ENCODE peak calls at places on chromosomes 4 and X, in eight cellular contexts. H is left ventricle myocardium superior; Y is activated T-cell treated with anti-CD3 and anti-CD28 coated beads for 48 hours; A is HFF-Myc; N is D341Med; B is heart left ventricle; P is CD4-positive, alpha-beta T cell; G is GM12865. F is an unnamed sample.

GRCh38 chr4:42104521-42104920 is 47.9 kb downstream of the BEND4 start:
- DNase-seq in H (no peak), Y (no peak), A (peak), N (no peak), B (no peak), P (no peak), G (no peak), F (no peak)

GRCh38 chr4:140152760-140153418 is 1.1 kb downstream of the MAML3 start:
- DNase-seq in H (peak), Y (no peak), A (no peak), N (peak), B (peak), P (peak), G (no peak), F (peak)

GRCh38 chr4:48261288-48261687 is 8.3 kb downstream of the TEC start:
- DNase-seq in H (no peak), Y (no peak), A (no peak), N (no peak), B (no peak), P (no peak), G (peak), F (no peak)

GRCh38 chr4:22670953-22671352 is 21.8 kb upstream of the GBA3 start:
- DNase-seq in H (no peak), Y (no peak), A (no peak), N (no peak), B (no peak), P (no peak), G (peak), F (no peak)

GRCh38 chr4:85398276-85398675 is 76.7 kb upstream of the ARHGAP24 start:
- DNase-seq in H (no peak), Y (no peak), A (no peak), N (no peak), B (peak), P (no peak), G (no peak), F (no peak)

GRCh38 chrX:2703991-2704369 is 12.9 kb downstream of the CD99 start:
- DNase-seq in H (peak), Y (no peak), A (no peak), N (no peak), B (peak), P (no peak), G (no peak), F (no peak)

GRCh38 chrX:18733273-18733672 is 25.8 kb downstream of the PPEF1 start:
- DNase-seq in H (no peak), Y (no peak), A (no peak), N (no peak), B (no peak), P (no peak), G (no peak), F (no peak)

GRCh38 chr4:26150948-26151347 is 169.9 kb upstream of the RBPJ start:
- DNase-seq in H (no peak), Y (no peak), A (no peak), N (no peak), B (peak), P (no peak), G (no peak), F (no peak)

GRCh38 chr4:26601204-26601603 is 17.3 kb downstream of the TBC1D19 start:
- DNase-seq in H (no peak), Y (no peak), A (no peak), N (no peak), B (no peak), P (no peak), G (no peak), F (no peak)

GRCh38 chrX:39491548-39492297 is 606.0 kb downstream of the BCOR start:
- DNase-seq in H (no peak), Y (peak), A (no peak), N (no peak), B (no peak), P (peak), G (peak), F (no peak)

GRCh38 chr4:7014815-7015214 is 28.4 kb upstream of the TADA2B start:
- DNase-seq in H (no peak), Y (no peak), A (no peak), N (no peak), B (no peak), P (no peak), G (no peak), F (no peak)

GRCh38 chrX:143781103-143781502 is 60.6 kb upstream of the SPANXN2 start:
- DNase-seq in H (no peak), Y (no peak), A (no peak), N (no peak), B (no peak), P (no peak), G (no peak), F (no peak)

GRCh38 chr4:6925357-6925836 is 15.8 kb downstream of the TBC1D14 start:
- DNase-seq in H (no peak), Y (no peak), A (no peak), N (no peak), B (peak), P (no peak), G (peak), F (no peak)

GRCh38 chr4:184408021-184408710 is 66.2 kb downstream of the IRF2 start:
- DNase-seq in H (no peak), Y (no peak), A (peak), N (no peak), B (no peak), P (no peak), G (no peak), F (no peak)

GRCh38 chr4:150063128-150063527 is 15.1 kb upstream of the DCLK2 start:
- DNase-seq in H (no peak), Y (no peak), A (no peak), N (no peak), B (no peak), P (no peak), G (no peak), F (no peak)

GRCh38 chrX:137031517-137032377 is 2.0 kb downstream of the GPR101 start:
- DNase-seq in H (peak), Y (peak), A (peak), N (peak), B (no peak), P (peak), G (peak), F (peak)

GRCh38 chrX:10901290-10901633 is 209.9 kb upstream of the HCCS start:
- DNase-seq in H (no peak), Y (no peak), A (no peak), N (no peak), B (no peak), P (no peak), G (no peak), F (no peak)

GRCh38 chr4:18075823-18076433 is 54.4 kb upstream of the LCORL start:
- DNase-seq in H (no peak), Y (peak), A (no peak), N (peak), B (peak), P (no peak), G (peak), F (no peak)

GRCh38 chr4:11424000-11424399 is 4.7 kb downstream of the HS3ST1 start:
- DNase-seq in H (peak), Y (no peak), A (peak), N (no peak), B (no peak), P (no peak), G (peak), F (peak)

GRCh38 chr4:33104190-33104773 is 2384.1 kb downstream of the PCDH7 start:
- DNase-seq in H (no peak), Y (no peak), A (no peak), N (no peak), B (no peak), P (no peak), G (peak), F (no peak)

GRCh38 chr4:94673961-94674360 is 83.8 kb upstream of the BMPR1B start:
- DNase-seq in H (no peak), Y (no peak), A (no peak), N (no peak), B (no peak), P (no peak), G (no peak), F (no peak)

GRCh38 chr4:128308986-128309385 is 21.4 kb upstream of the PGRMC2 start:
- DNase-seq in H (no peak), Y (no peak), A (no peak), N (no peak), B (no peak), P (no peak), G (no peak), F (no peak)

GRCh38 chr4:19039816-19040215 is 1018.3 kb upstream of the LCORL start:
- DNase-seq in H (no peak), Y (no peak), A (no peak), N (no peak), B (no peak), P (no peak), G (no peak), F (no peak)

GRCh38 chr4:7206385-7206784 is 14.0 kb downstream of the SORCS2 start:
- DNase-seq in H (peak), Y (no peak), A (no peak), N (peak), B (peak), P (no peak), G (no peak), F (no peak)

GRCh38 chrX:132333351-132333750 is 114.1 kb upstream of the RAP2C start:
- DNase-seq in H (no peak), Y (no peak), A (no peak), N (no peak), B (no peak), P (no peak), G (peak), F (no peak)

GRCh38 chrX:15815779-15816452 is 25.6 kb downstream of the ZRSR2 start:
- DNase-seq in H (no peak), Y (no peak), A (no peak), N (peak), B (no peak), P (peak), G (peak), F (peak)

GRCh38 chr4:89316931-89317366 is 9.3 kb upstream of the GPRIN3 start:
- DNase-seq in H (no peak), Y (no peak), A (no peak), N (no peak), B (no peak), P (no peak), G (no peak), F (no peak)

GRCh38 chr4:171308661-171309060 is 504.5 kb upstream of the GALNTL6 start:
- DNase-seq in H (no peak), Y (no peak), A (no peak), N (no peak), B (no peak), P (no peak), G (no peak), F (no peak)

GRCh38 chr4:41887821-41888699 is 47.2 kb upstream of the TMEM33 start:
- DNase-seq in H (no peak), Y (no peak), A (peak), N (no peak), B (no peak), P (no peak), G (peak), F (peak)

GRCh38 chr4:109496875-109497274 is 63.2 kb upstream of the MCUB start:
- DNase-seq in H (no peak), Y (no peak), A (no peak), N (no peak), B (no peak), P (no peak), G (no peak), F (no peak)

GRCh38 chrX:13000311-13000811 is 25.5 kb downstream of the TMSB4X start:
- DNase-seq in H (no peak), Y (no peak), A (no peak), N (no peak), B (no peak), P (peak), G (peak), F (no peak)

GRCh38 chr4:16457944-16458343 is 231.7 kb upstream of the TAPT1 start:
- DNase-seq in H (no peak), Y (no peak), A (no peak), N (no peak), B (no peak), P (no peak), G (no peak), F (no peak)

F was measured in endothelial cell.